ENCODE peak calls at places on chromosomes 6 and 20, in nine cellular contexts. Y is ovary, H is transverse colon, P is IMR-90, U is tibial nerve, D is uterus, B is endothelial cell of umbilical vein, V is testis, R is adrenal gland. O is an unnamed sample.
A peak's percentile ranks its signal among the peaks of the same experiment; 100 is the strongest.

GRCh38 chr6:124294572-124294971 is 490.9 kb downstream of the NKAIN2 start:
- DNase-seq in Y (no peak), H (no peak), P (no peak), U (no peak), D (no peak), B (no peak), V (no peak), R (no peak), O (no peak)

GRCh38 chr20:44747166-44748004 is 1.7 kb downstream of the KCNK15 start:
- DNase-seq in Y (peak; percentile 80), H (peak; percentile 83), P (peak; percentile 53), U (peak; percentile 62), D (peak; percentile 70), B (peak; percentile 63), V (peak; percentile 92), R (peak; percentile 82), O (no peak)

GRCh38 chr20:56626367-56627121 is 2.6 kb upstream of the TFAP2C start:
- DNase-seq in Y (no peak), H (peak; percentile 13), P (no peak), U (no peak), D (no peak), B (no peak), V (peak; percentile 34), R (no peak), O (no peak)

GRCh38 chr6:87908978-87909802 is 138.5 kb upstream of the SPACA1 start:
- DNase-seq in Y (no peak), H (no peak), P (no peak), U (no peak), D (no peak), B (peak; percentile 93), V (no peak), R (no peak), O (no peak)

GRCh38 chr6:112148103-112148502 is 60.7 kb downstream of the FAM229B start:
- DNase-seq in Y (no peak), H (no peak), P (no peak), U (no peak), D (no peak), B (no peak), V (no peak), R (no peak), O (no peak)

GRCh38 chr6:28105286-28105685 is 19.1 kb upstream of the ZSCAN16 start:
- DNase-seq in Y (no peak), H (no peak), P (no peak), U (no peak), D (no peak), B (no peak), V (no peak), R (no peak), O (no peak)

GRCh38 chr6:127547215-127547614 is 28.1 kb upstream of the MTCL3 start:
- DNase-seq in Y (no peak), H (no peak), P (no peak), U (no peak), D (no peak), B (no peak), V (no peak), R (no peak), O (no peak)

GRCh38 chr6:16681260-16681873 is 79.9 kb downstream of the ATXN1 start:
- DNase-seq in Y (no peak), H (no peak), P (peak; percentile 96), U (no peak), D (no peak), B (peak; percentile 48), V (no peak), R (no peak), O (no peak)

GRCh38 chr6:44966449-44967091 is 361.6 kb upstream of the RUNX2 start:
- DNase-seq in Y (no peak), H (no peak), P (peak; percentile 81), U (no peak), D (no peak), B (peak; percentile 91), V (no peak), R (no peak), O (no peak)

GRCh38 chr6:150236114-150236513 is 93.3 kb downstream of the PPP1R14C start:
- DNase-seq in Y (no peak), H (no peak), P (no peak), U (no peak), D (no peak), B (no peak), V (no peak), R (no peak), O (no peak)

GRCh38 chr6:34990971-34991560 is 102.0 kb downstream of the ANKS1A start:
- DNase-seq in Y (no peak), H (no peak), P (peak; percentile 79), U (no peak), D (no peak), B (no peak), V (no peak), R (no peak), O (no peak)

GRCh38 chr6:38170666-38171065 is 351.1 kb downstream of the ZFAND3 start:
- DNase-seq in Y (no peak), H (no peak), P (no peak), U (no peak), D (no peak), B (no peak), V (no peak), R (no peak), O (no peak)

GRCh38 chr20:6053776-6054688 is at the start of gene LRRN4:
- DNase-seq in Y (no peak), H (no peak), P (peak; percentile 26), U (no peak), D (no peak), B (no peak), V (no peak), R (no peak), O (no peak)
- TF ChIP-seq POLR2A in Y (no peak), H (no peak), P (no peak), U (no peak), D (no peak), B (no peak), V (no peak), R (no peak), O (no peak)

GRCh38 chr6:108873971-108874370 is 25.7 kb downstream of the ARMC2 start:
- DNase-seq in Y (no peak), H (no peak), P (no peak), U (no peak), D (no peak), B (no peak), V (no peak), R (no peak), O (no peak)

GRCh38 chr6:108873251-108873650 is 25.0 kb downstream of the ARMC2 start:
- DNase-seq in Y (no peak), H (no peak), P (no peak), U (no peak), D (no peak), B (no peak), V (no peak), R (no peak), O (no peak)

GRCh38 chr6:108872001-108872974 is 24.1 kb downstream of the ARMC2 start:
- DNase-seq in Y (no peak), H (peak; percentile 24), P (no peak), U (peak; percentile 35), D (no peak), B (no peak), V (no peak), R (no peak), O (peak; percentile 79)

GRCh38 chr6:108875161-108875555 is 26.9 kb downstream of the ARMC2 start:
- DNase-seq in Y (no peak), H (no peak), P (no peak), U (no peak), D (no peak), B (no peak), V (no peak), R (no peak), O (no peak)

GRCh38 chr6:108874470-108875160 is 26.4 kb downstream of the ARMC2 start:
- DNase-seq in Y (no peak), H (peak; percentile 42), P (peak; percentile 46), U (no peak), D (no peak), B (peak; percentile 49), V (no peak), R (peak; percentile 63), O (no peak)
- H3K27ac ChIP-seq in Y (no peak overlapping the region), H (peak overlapping the region; percentile 51), P (no peak overlapping the region), U (peak overlapping the region; percentile 70), D (peak overlapping the region; percentile 73), B (no peak overlapping the region), V (no peak overlapping the region), R (peak overlapping the region; percentile 77), O (peak overlapping the region; percentile 90)

DNA sequence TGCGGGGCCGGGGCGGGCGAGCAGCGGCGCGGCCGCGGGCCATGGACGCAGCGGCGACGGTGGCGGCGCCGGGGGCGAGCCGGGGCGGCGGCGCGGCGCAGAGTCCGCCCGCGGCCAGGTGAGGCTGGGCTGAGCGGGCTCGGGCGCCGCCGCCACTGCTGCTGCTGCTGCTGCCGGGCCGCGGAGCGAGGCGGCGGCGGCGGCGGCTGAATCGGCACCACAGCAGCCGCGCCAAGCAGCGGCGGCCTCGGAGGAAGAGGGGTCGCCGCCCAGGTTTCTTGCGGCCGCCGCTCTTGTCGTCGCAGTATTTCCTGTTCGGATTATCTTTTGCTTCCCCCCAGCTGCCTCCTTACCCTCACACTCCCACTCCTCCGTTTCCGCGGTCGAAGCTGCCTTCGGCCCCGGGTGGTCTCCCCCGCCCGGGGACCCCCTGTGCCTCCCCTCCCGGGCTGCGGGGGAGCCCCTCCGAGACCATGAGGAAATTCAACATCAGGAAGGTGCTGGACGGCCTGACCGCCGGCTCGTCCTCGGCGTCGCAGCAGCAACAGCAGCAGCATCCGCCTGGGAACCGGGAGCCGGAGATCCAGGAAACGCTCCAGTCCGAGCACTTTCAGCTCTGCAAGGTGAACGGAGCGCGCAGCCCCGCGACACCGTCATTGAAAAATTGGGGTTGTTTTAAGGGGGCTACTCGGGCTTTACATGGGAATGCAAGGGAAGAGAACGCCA is at the start of gene STXBP5:
- DNase-seq in Y (peak; percentile 58), H (peak; percentile 63), P (peak; percentile 47), U (no peak), D (peak; percentile 47), B (peak; percentile 64), V (peak; percentile 72), R (peak; percentile 73), O (peak; percentile 91)
- TF ChIP-seq POLR2A in Y (no peak), H (peak; percentile 60), P (no peak), U (no peak), D (no peak), B (no peak), V (no peak), R (no peak), O (no peak)

GRCh38 chr6:22145294-22145693 is 151.5 kb downstream of the PRL start:
- DNase-seq in Y (no peak), H (no peak), P (no peak), U (no peak), D (no peak), B (no peak), V (no peak), R (no peak), O (no peak)

GRCh38 chr6:22147983-22148797 is 148.6 kb downstream of the PRL start:
- DNase-seq in Y (no peak), H (no peak), P (peak; percentile 92), U (no peak), D (no peak), B (peak; percentile 84), V (peak; percentile 43), R (peak; percentile 36), O (no peak)

GRCh38 chr6:22146581-22147468 is 150.0 kb downstream of the PRL start:
- DNase-seq in Y (peak; percentile 40), H (no peak), P (no peak), U (no peak), D (peak; percentile 21), B (peak; percentile 77), V (peak; percentile 15), R (no peak), O (no peak)

GRCh38 chr6:22147469-22147815 is 149.4 kb downstream of the PRL start:
- DNase-seq in Y (no peak), H (no peak), P (peak; percentile 90), U (no peak), D (no peak), B (no peak), V (no peak), R (no peak), O (no peak)

GRCh38 chr6:22145823-22146379 is 150.9 kb downstream of the PRL start:
- DNase-seq in Y (peak; percentile 26), H (no peak), P (peak; percentile 78), U (no peak), D (peak; percentile 35), B (peak; percentile 69), V (peak; percentile 17), R (no peak), O (no peak)
- H3K27ac ChIP-seq in Y (no peak overlapping the region), H (no peak overlapping the region), P (peak overlapping the region; percentile 47), U (no peak overlapping the region), D (no peak overlapping the region), B (no peak overlapping the region), V (no peak overlapping the region), R (no peak overlapping the region), O (no peak overlapping the region)